ENCODE peak calls at places on chromosomes 2 and 18, in six cellular contexts. One of them, this sample, is unnamed.

GRCh38 chr2:56705713-56706112 is 521.9 kb downstream of the CCDC85A start:
- DNase-seq in heart right ventricle: no peak
- DNase-seq in CD8-positive, alpha-beta T cell: no peak
- DNase-seq in HFFc6: no peak
- DNase-seq in astrocyte of the spinal cord: no peak
- DNase-seq in RWPE1: no peak
- DNase-seq in this sample: no peak

GRCh38 chr2:209977386-209978239 is 24.8 kb upstream of the RPE start:
- DNase-seq in CD8-positive, alpha-beta T cell: no peak
- DNase-seq in HFFc6: peak
- DNase-seq in RWPE1: peak
- DNase-seq in astrocyte of the spinal cord: peak
- DNase-seq in heart right ventricle: no peak
- DNase-seq in this sample: no peak

GRCh38 chr2:43051316-43051715 is 175.1 kb downstream of the ZFP36L2 start:
- DNase-seq in RWPE1: peak
- DNase-seq in astrocyte of the spinal cord: peak
- DNase-seq in CD8-positive, alpha-beta T cell: peak
- DNase-seq in heart right ventricle: no peak
- DNase-seq in HFFc6: peak
- DNase-seq in this sample: peak

GRCh38 chr2:20674974-20675679 is 8.2 kb downstream of the GDF7 start:
- DNase-seq in CD8-positive, alpha-beta T cell: no peak
- DNase-seq in RWPE1: peak
- DNase-seq in heart right ventricle: peak
- DNase-seq in HFFc6: peak
- DNase-seq in astrocyte of the spinal cord: peak
- DNase-seq in this sample: no peak

GRCh38 chr18:55489742-55490055 is 98.3 kb downstream of the TCF4 start:
- DNase-seq in astrocyte of the spinal cord: no peak
- DNase-seq in CD8-positive, alpha-beta T cell: no peak
- DNase-seq in heart right ventricle: no peak
- DNase-seq in RWPE1: no peak
- DNase-seq in HFFc6: no peak
- DNase-seq in this sample: no peak

GRCh38 chr2:235808366-235808765 is 314.5 kb downstream of the AGAP1 start:
- DNase-seq in HFFc6: no peak
- DNase-seq in astrocyte of the spinal cord: no peak
- DNase-seq in CD8-positive, alpha-beta T cell: no peak
- DNase-seq in heart right ventricle: no peak
- DNase-seq in RWPE1: no peak
- DNase-seq in this sample: no peak

GRCh38 chr2:153235516-153235915 is 243.0 kb downstream of the RPRM start:
- DNase-seq in HFFc6: no peak
- DNase-seq in RWPE1: no peak
- DNase-seq in heart right ventricle: no peak
- DNase-seq in astrocyte of the spinal cord: no peak
- DNase-seq in CD8-positive, alpha-beta T cell: peak
- DNase-seq in this sample: no peak

GRCh38 chr2:12675352-12675795 is 41.4 kb upstream of the TRIB2 start:
- DNase-seq in RWPE1: peak
- DNase-seq in HFFc6: no peak
- DNase-seq in CD8-positive, alpha-beta T cell: no peak
- DNase-seq in astrocyte of the spinal cord: peak
- DNase-seq in heart right ventricle: no peak
- DNase-seq in this sample: no peak

GRCh38 chr2:215579809-215580208 is 143.9 kb upstream of the FN1 start:
- DNase-seq in RWPE1: peak
- DNase-seq in HFFc6: peak
- DNase-seq in CD8-positive, alpha-beta T cell: no peak
- DNase-seq in astrocyte of the spinal cord: peak
- DNase-seq in heart right ventricle: no peak
- DNase-seq in this sample: no peak

GRCh38 chr2:9844036-9844483 is 786 bp downstream of the TAF1B start:
- DNase-seq in CD8-positive, alpha-beta T cell: no peak
- DNase-seq in astrocyte of the spinal cord: no peak
- DNase-seq in heart right ventricle: no peak
- DNase-seq in RWPE1: no peak
- DNase-seq in HFFc6: peak
- DNase-seq in this sample: no peak

GRCh38 chr2:53508667-53509066 is 258.9 kb upstream of the CHAC2 start:
- DNase-seq in RWPE1: no peak
- DNase-seq in heart right ventricle: no peak
- DNase-seq in HFFc6: no peak
- DNase-seq in astrocyte of the spinal cord: no peak
- DNase-seq in CD8-positive, alpha-beta T cell: no peak
- DNase-seq in this sample: no peak

GRCh38 chr2:170307988-170308387 is 130.0 kb downstream of the MYO3B start:
- DNase-seq in HFFc6: no peak
- DNase-seq in astrocyte of the spinal cord: no peak
- DNase-seq in heart right ventricle: no peak
- DNase-seq in RWPE1: no peak
- DNase-seq in CD8-positive, alpha-beta T cell: no peak
- DNase-seq in this sample: no peak

GRCh38 chr18:48785091-48785614 is 165.6 kb downstream of the SMAD7 start:
- DNase-seq in CD8-positive, alpha-beta T cell: no peak
- DNase-seq in RWPE1: no peak
- DNase-seq in heart right ventricle: no peak
- DNase-seq in astrocyte of the spinal cord: no peak
- DNase-seq in HFFc6: no peak
- DNase-seq in this sample: no peak

GRCh38 chr2:207792244-207792785 is 22.6 kb upstream of the FZD5 start:
- DNase-seq in astrocyte of the spinal cord: peak
- DNase-seq in RWPE1: peak
- DNase-seq in heart right ventricle: no peak
- DNase-seq in CD8-positive, alpha-beta T cell: no peak
- DNase-seq in HFFc6: peak
- DNase-seq in this sample: no peak

GRCh38 chr18:60549338-60549960 is 176.9 kb upstream of the MC4R start:
- DNase-seq in HFFc6: peak
- DNase-seq in CD8-positive, alpha-beta T cell: no peak
- DNase-seq in RWPE1: no peak
- DNase-seq in astrocyte of the spinal cord: peak
- DNase-seq in heart right ventricle: no peak
- DNase-seq in this sample: no peak

GRCh38 chr2:235726554-235726953 is 232.7 kb downstream of the AGAP1 start:
- DNase-seq in HFFc6: no peak
- DNase-seq in CD8-positive, alpha-beta T cell: no peak
- DNase-seq in astrocyte of the spinal cord: no peak
- DNase-seq in heart right ventricle: no peak
- DNase-seq in RWPE1: no peak
- DNase-seq in this sample: no peak

GRCh38 chr18:22731398-22731797 is 201.7 kb upstream of the RBBP8 start:
- DNase-seq in HFFc6: no peak
- DNase-seq in RWPE1: no peak
- DNase-seq in astrocyte of the spinal cord: no peak
- DNase-seq in CD8-positive, alpha-beta T cell: no peak
- DNase-seq in heart right ventricle: no peak
- DNase-seq in this sample: no peak

GRCh38 chr2:229475753-229476152 is 204.7 kb upstream of the PID1 start:
- DNase-seq in RWPE1: no peak
- DNase-seq in heart right ventricle: no peak
- DNase-seq in astrocyte of the spinal cord: no peak
- DNase-seq in CD8-positive, alpha-beta T cell: no peak
- DNase-seq in HFFc6: no peak
- DNase-seq in this sample: no peak

GRCh38 chr18:79416677-79417052 is 20.9 kb downstream of the NFATC1 start:
- DNase-seq in heart right ventricle: peak
- DNase-seq in RWPE1: no peak
- DNase-seq in CD8-positive, alpha-beta T cell: no peak
- DNase-seq in HFFc6: no peak
- DNase-seq in astrocyte of the spinal cord: no peak
- DNase-seq in this sample: no peak

GRCh38 chr2:24183369-24184069 is 8.7 kb downstream of the FAM228A start:
- DNase-seq in HFFc6: no peak
- DNase-seq in RWPE1: no peak
- DNase-seq in CD8-positive, alpha-beta T cell: no peak
- DNase-seq in astrocyte of the spinal cord: no peak
- DNase-seq in heart right ventricle: no peak
- DNase-seq in this sample: no peak

GRCh38 chr18:66439207-66439606 is 164.7 kb downstream of the CDH19 start:
- DNase-seq in heart right ventricle: no peak
- DNase-seq in astrocyte of the spinal cord: no peak
- DNase-seq in CD8-positive, alpha-beta T cell: no peak
- DNase-seq in RWPE1: no peak
- DNase-seq in HFFc6: no peak
- DNase-seq in this sample: no peak

GRCh38 chr2:236863729-236864126 is 222.0 kb upstream of the COPS8 start:
- DNase-seq in astrocyte of the spinal cord: no peak
- DNase-seq in CD8-positive, alpha-beta T cell: no peak
- DNase-seq in HFFc6: no peak
- DNase-seq in RWPE1: no peak
- DNase-seq in heart right ventricle: no peak
- DNase-seq in this sample: no peak

DNA sequence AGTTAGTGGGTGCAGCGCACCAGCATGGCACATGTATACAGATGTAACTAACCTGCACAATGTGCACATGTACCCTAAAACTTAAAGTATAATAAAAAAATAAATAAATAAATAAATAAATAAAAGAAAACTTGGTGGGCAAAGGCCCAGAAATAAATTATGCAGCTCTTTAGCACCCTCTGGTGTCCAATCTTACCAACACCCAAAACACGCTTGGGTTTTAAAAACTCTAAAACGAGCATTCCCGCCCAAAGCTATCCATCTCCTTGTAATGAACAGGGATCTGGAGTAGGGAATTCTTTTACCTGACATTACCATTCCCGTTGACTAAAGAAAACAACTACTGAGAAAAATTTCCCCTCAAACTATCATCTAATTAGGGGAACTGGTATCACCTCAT is 2005.9 kb upstream of the CELF4 start:
- DNase-seq in HFFc6: peak
- DNase-seq in CD8-positive, alpha-beta T cell: no peak
- DNase-seq in heart right ventricle: no peak
- DNase-seq in astrocyte of the spinal cord: peak
- DNase-seq in RWPE1: no peak
- DNase-seq in this sample: no peak
- TF ChIP-seq CTCF in HFFc6: peak
- TF ChIP-seq CTCF in CD8-positive, alpha-beta T cell: no peak
- TF ChIP-seq CTCF in heart right ventricle: peak
- TF ChIP-seq CTCF in astrocyte of the spinal cord: peak
- TF ChIP-seq CTCF in RWPE1: no peak
- TF ChIP-seq CTCF in this sample: no peak

GRCh38 chr2:132279344-132279743 is 117.6 kb upstream of the ANKRD30BL start:
- DNase-seq in CD8-positive, alpha-beta T cell: no peak
- DNase-seq in RWPE1: no peak
- DNase-seq in heart right ventricle: no peak
- DNase-seq in astrocyte of the spinal cord: no peak
- DNase-seq in HFFc6: no peak
- DNase-seq in this sample: no peak

GRCh38 chr2:132279930-132280615 is 118.3 kb upstream of the ANKRD30BL start:
- DNase-seq in HFFc6: no peak
- DNase-seq in astrocyte of the spinal cord: no peak
- DNase-seq in CD8-positive, alpha-beta T cell: no peak
- DNase-seq in RWPE1: no peak
- DNase-seq in heart right ventricle: no peak
- DNase-seq in this sample: no peak

GRCh38 chr2:132278267-132278666 is 116.5 kb upstream of the ANKRD30BL start:
- DNase-seq in astrocyte of the spinal cord: no peak
- DNase-seq in RWPE1: no peak
- DNase-seq in CD8-positive, alpha-beta T cell: no peak
- DNase-seq in HFFc6: no peak
- DNase-seq in heart right ventricle: no peak
- DNase-seq in this sample: no peak

DNA sequence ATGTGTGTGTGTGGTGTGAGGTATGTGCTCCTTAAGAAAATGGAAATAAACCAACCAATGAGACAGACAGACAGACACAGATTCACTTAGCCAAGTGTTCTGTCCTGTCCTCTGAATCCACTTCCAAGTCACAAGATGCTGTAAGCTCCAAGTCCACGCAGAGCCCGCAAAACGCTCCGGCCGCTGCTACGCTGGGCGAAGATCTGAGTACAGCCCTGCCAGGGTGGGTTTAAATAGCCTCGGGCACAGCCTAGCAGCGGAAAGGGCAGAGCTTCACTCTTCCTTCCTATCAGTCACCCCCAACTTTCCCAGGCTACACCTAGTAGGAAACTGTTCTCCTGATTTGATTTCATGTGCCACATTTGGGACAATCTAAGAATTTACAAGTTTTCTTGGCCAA is 121.2 kb upstream of the ANKRD30BL start:
- DNase-seq in astrocyte of the spinal cord: no peak
- DNase-seq in HFFc6: no peak
- DNase-seq in RWPE1: no peak
- DNase-seq in heart right ventricle: no peak
- DNase-seq in CD8-positive, alpha-beta T cell: no peak
- DNase-seq in this sample: no peak
- TF ChIP-seq CTCF in astrocyte of the spinal cord: no peak
- TF ChIP-seq CTCF in HFFc6: no peak
- TF ChIP-seq CTCF in RWPE1: no peak
- TF ChIP-seq CTCF in heart right ventricle: no peak
- TF ChIP-seq CTCF in CD8-positive, alpha-beta T cell: no peak
- TF ChIP-seq CTCF in this sample: no peak

DNA sequence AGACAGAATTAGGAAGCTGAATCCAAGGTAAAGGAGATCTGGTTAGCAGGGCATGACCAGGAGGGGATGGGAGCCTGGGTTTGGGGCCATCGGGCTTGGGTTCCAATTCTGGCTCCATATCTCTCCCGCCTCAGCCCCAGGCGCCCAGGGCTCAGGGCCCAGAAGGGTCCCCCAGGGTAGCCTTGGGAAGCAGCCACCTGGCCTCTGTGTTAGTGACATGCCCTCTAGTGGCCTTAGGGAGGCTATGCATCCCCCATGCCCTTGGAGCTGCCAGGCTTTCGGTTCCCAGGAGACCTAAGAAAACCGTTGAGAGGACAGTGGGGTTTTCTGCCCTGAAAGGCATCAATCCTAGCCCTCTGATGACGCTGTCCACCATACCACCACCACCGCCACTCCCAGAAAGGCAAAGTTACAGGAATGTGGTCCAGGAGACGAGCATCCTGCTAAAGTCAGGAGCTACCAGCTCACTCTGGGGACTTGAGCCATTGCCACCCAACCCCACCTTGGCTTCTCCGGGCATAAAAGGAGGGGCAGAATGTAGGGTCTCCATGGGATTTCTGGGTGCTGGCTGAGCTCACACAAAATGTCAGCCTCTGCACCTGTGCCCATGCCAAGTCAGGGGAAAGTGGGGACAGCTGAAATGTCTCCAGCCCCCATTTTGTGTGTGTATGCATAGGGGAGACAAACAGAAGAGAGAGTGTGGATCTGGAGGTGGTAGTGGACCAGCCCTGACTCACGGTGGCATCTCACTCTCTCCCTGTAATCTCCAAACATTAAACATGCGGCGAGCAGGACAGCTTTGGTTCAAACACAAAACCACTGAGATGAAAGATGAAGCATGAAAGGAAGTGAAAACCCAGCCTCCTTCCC is 56.5 kb downstream of the EMX1 start:
- DNase-seq in HFFc6: peak
- DNase-seq in CD8-positive, alpha-beta T cell: no peak
- DNase-seq in RWPE1: peak
- DNase-seq in astrocyte of the spinal cord: peak
- DNase-seq in heart right ventricle: no peak
- DNase-seq in this sample: no peak
- TF ChIP-seq CTCF in HFFc6: peak
- TF ChIP-seq CTCF in CD8-positive, alpha-beta T cell: peak
- TF ChIP-seq CTCF in RWPE1: peak
- TF ChIP-seq CTCF in astrocyte of the spinal cord: peak
- TF ChIP-seq CTCF in heart right ventricle: peak
- TF ChIP-seq CTCF in this sample: peak

GRCh38 chr2:61470965-61471904 is at the start of gene USP34:
- DNase-seq in heart right ventricle: peak
- DNase-seq in astrocyte of the spinal cord: peak
- DNase-seq in HFFc6: peak
- DNase-seq in RWPE1: peak
- DNase-seq in CD8-positive, alpha-beta T cell: peak
- DNase-seq in this sample: peak
- TF ChIP-seq CTCF in heart right ventricle: no peak
- TF ChIP-seq CTCF in astrocyte of the spinal cord: no peak
- TF ChIP-seq CTCF in HFFc6: peak
- TF ChIP-seq CTCF in RWPE1: no peak
- TF ChIP-seq CTCF in CD8-positive, alpha-beta T cell: no peak
- TF ChIP-seq CTCF in this sample: no peak

This sample was measured in CD4-positive, alpha-beta T cell.